ENCODE peak calls at places on chromosomes 13 and 19, in seven cellular contexts. One of them, this sample, is unnamed.
A peak's percentile ranks its signal among the peaks of the same experiment; 100 is the strongest.

GRCh38 chr19:3770136-3771032 is 1.6 kb downstream of the RAX2 start:
- DNase-seq in uterus: no peak
- DNase-seq in body of pancreas: no peak
- DNase-seq in heart right ventricle: no peak
- DNase-seq in effector memory CD4-positive, alpha-beta T cell: no peak
- DNase-seq in tibial artery: no peak
- DNase-seq in neural progenitor cell: no peak
- DNase-seq in this sample: no peak

GRCh38 chr19:2270572-2271515 is 11.1 kb downstream of the PEAK3 start:
- DNase-seq in uterus: peak; percentile 86
- DNase-seq in body of pancreas: peak; percentile 89
- DNase-seq in heart right ventricle: peak; percentile 88
- DNase-seq in effector memory CD4-positive, alpha-beta T cell: peak; percentile 61
- DNase-seq in tibial artery: peak; percentile 83
- DNase-seq in neural progenitor cell: peak; percentile 74
- DNase-seq in this sample: peak; percentile 44

GRCh38 chr19:44582581-44583265 is 30.6 kb upstream of the IGSF23 start:
- DNase-seq in uterus: no peak
- DNase-seq in body of pancreas: peak; percentile 24
- DNase-seq in heart right ventricle: no peak
- DNase-seq in effector memory CD4-positive, alpha-beta T cell: no peak
- DNase-seq in tibial artery: no peak
- DNase-seq in neural progenitor cell: peak; percentile 53
- DNase-seq in this sample: no peak

GRCh38 chr19:47305309-47305751 is 4.3 kb upstream of the C5AR1 start:
- DNase-seq in uterus: peak; percentile 69
- DNase-seq in body of pancreas: peak; percentile 86
- DNase-seq in heart right ventricle: peak; percentile 54
- DNase-seq in effector memory CD4-positive, alpha-beta T cell: peak; percentile 47
- DNase-seq in tibial artery: peak; percentile 71
- DNase-seq in neural progenitor cell: peak; percentile 74
- DNase-seq in this sample: no peak

GRCh38 chr13:38697628-38698333 is 10.9 kb downstream of the FREM2 start:
- DNase-seq in uterus: no peak
- DNase-seq in body of pancreas: no peak
- DNase-seq in heart right ventricle: no peak
- DNase-seq in effector memory CD4-positive, alpha-beta T cell: no peak
- DNase-seq in tibial artery: no peak
- DNase-seq in neural progenitor cell: peak; percentile 31
- DNase-seq in this sample: no peak

GRCh38 chr13:29507356-29507755 is 88.1 kb downstream of the SLC7A1 start:
- DNase-seq in uterus: no peak
- DNase-seq in body of pancreas: peak; percentile 63
- DNase-seq in heart right ventricle: no peak
- DNase-seq in effector memory CD4-positive, alpha-beta T cell: no peak
- DNase-seq in tibial artery: no peak
- DNase-seq in neural progenitor cell: no peak
- DNase-seq in this sample: no peak

GRCh38 chr19:3538965-3539742 is at the start of gene TEKTIP1:
- DNase-seq in uterus: no peak
- DNase-seq in body of pancreas: no peak
- DNase-seq in heart right ventricle: no peak
- DNase-seq in effector memory CD4-positive, alpha-beta T cell: no peak
- DNase-seq in tibial artery: no peak
- DNase-seq in neural progenitor cell: peak; percentile 41
- DNase-seq in this sample: no peak

GRCh38 chr19:15181394-15181793 is 19.4 kb downstream of the NOTCH3 start:
- DNase-seq in uterus: no peak
- DNase-seq in body of pancreas: no peak
- DNase-seq in heart right ventricle: no peak
- DNase-seq in effector memory CD4-positive, alpha-beta T cell: no peak
- DNase-seq in tibial artery: no peak
- DNase-seq in neural progenitor cell: no peak
- DNase-seq in this sample: no peak

GRCh38 chr19:53879145-53880037 is 2.6 kb upstream of the PRKCG start:
- DNase-seq in uterus: peak; percentile 91
- DNase-seq in body of pancreas: peak; percentile 91
- DNase-seq in heart right ventricle: peak; percentile 95
- DNase-seq in effector memory CD4-positive, alpha-beta T cell: peak; percentile 63
- DNase-seq in tibial artery: peak; percentile 93
- DNase-seq in neural progenitor cell: peak; percentile 99
- DNase-seq in this sample: peak; percentile 96

GRCh38 chr19:55493650-55494171 is 5.5 kb downstream of the SSC5D start:
- DNase-seq in uterus: peak; percentile 43
- DNase-seq in body of pancreas: no peak
- DNase-seq in heart right ventricle: no peak
- DNase-seq in effector memory CD4-positive, alpha-beta T cell: no peak
- DNase-seq in tibial artery: no peak
- DNase-seq in neural progenitor cell: no peak
- DNase-seq in this sample: no peak

GRCh38 chr13:50352720-50353491 is 337.7 kb downstream of the KCNRG start:
- DNase-seq in uterus: no peak
- DNase-seq in body of pancreas: no peak
- DNase-seq in heart right ventricle: no peak
- DNase-seq in effector memory CD4-positive, alpha-beta T cell: no peak
- DNase-seq in tibial artery: no peak
- DNase-seq in neural progenitor cell: no peak
- DNase-seq in this sample: no peak

GRCh38 chr13:112711528-112712265 is 21.9 kb downstream of the ATP11A start:
- DNase-seq in uterus: peak; percentile 98
- DNase-seq in body of pancreas: peak; percentile 80
- DNase-seq in heart right ventricle: peak; percentile 88
- DNase-seq in effector memory CD4-positive, alpha-beta T cell: no peak
- DNase-seq in tibial artery: peak; percentile 93
- DNase-seq in neural progenitor cell: peak; percentile 95
- DNase-seq in this sample: peak; percentile 60

GRCh38 chr13:87311165-87311564 is 360.0 kb upstream of the SLITRK5 start:
- DNase-seq in uterus: no peak
- DNase-seq in body of pancreas: no peak
- DNase-seq in heart right ventricle: no peak
- DNase-seq in effector memory CD4-positive, alpha-beta T cell: no peak
- DNase-seq in tibial artery: no peak
- DNase-seq in neural progenitor cell: no peak
- DNase-seq in this sample: no peak

GRCh38 chr19:55642153-55643002 is 1.1 kb upstream of the ZNF581 start:
- DNase-seq in uterus: no peak
- DNase-seq in body of pancreas: no peak
- DNase-seq in heart right ventricle: peak; percentile 14
- DNase-seq in effector memory CD4-positive, alpha-beta T cell: no peak
- DNase-seq in tibial artery: no peak
- DNase-seq in neural progenitor cell: peak; percentile 57
- DNase-seq in this sample: no peak

GRCh38 chr13:35994131-35994966 is 136.8 kb downstream of the DCLK1 start:
- DNase-seq in uterus: peak; percentile 54
- DNase-seq in body of pancreas: peak; percentile 77
- DNase-seq in heart right ventricle: peak; percentile 64
- DNase-seq in effector memory CD4-positive, alpha-beta T cell: no peak
- DNase-seq in tibial artery: peak; percentile 51
- DNase-seq in neural progenitor cell: no peak
- DNase-seq in this sample: no peak

GRCh38 chr13:24693862-24694471 is 13.8 kb downstream of the ATP12A start:
- DNase-seq in uterus: no peak
- DNase-seq in body of pancreas: peak; percentile 61
- DNase-seq in heart right ventricle: peak; percentile 38
- DNase-seq in effector memory CD4-positive, alpha-beta T cell: no peak
- DNase-seq in tibial artery: no peak
- DNase-seq in neural progenitor cell: peak; percentile 86
- DNase-seq in this sample: peak; percentile 11

GRCh38 chr13:82688400-82688999 is 1193.8 kb downstream of the SLITRK1 start:
- DNase-seq in uterus: no peak
- DNase-seq in body of pancreas: no peak
- DNase-seq in heart right ventricle: no peak
- DNase-seq in effector memory CD4-positive, alpha-beta T cell: no peak
- DNase-seq in tibial artery: no peak
- DNase-seq in neural progenitor cell: no peak
- DNase-seq in this sample: no peak

GRCh38 chr19:35135389-35135909 is 590 bp upstream of the LGI4 start:
- DNase-seq in uterus: peak; percentile 86
- DNase-seq in body of pancreas: peak; percentile 75
- DNase-seq in heart right ventricle: peak; percentile 80
- DNase-seq in effector memory CD4-positive, alpha-beta T cell: peak; percentile 36
- DNase-seq in tibial artery: peak; percentile 78
- DNase-seq in neural progenitor cell: peak; percentile 88
- DNase-seq in this sample: peak; percentile 83

GRCh38 chr19:38388310-38389100 is at the start of gene SPRED3:
- DNase-seq in uterus: no peak
- DNase-seq in body of pancreas: peak; percentile 47
- DNase-seq in heart right ventricle: no peak
- DNase-seq in effector memory CD4-positive, alpha-beta T cell: peak; percentile 37
- DNase-seq in tibial artery: no peak
- DNase-seq in neural progenitor cell: peak; percentile 91
- DNase-seq in this sample: peak; percentile 28

GRCh38 chr13:106103779-106104178 is 431.7 kb downstream of the EFNB2 start:
- DNase-seq in uterus: no peak
- DNase-seq in body of pancreas: no peak
- DNase-seq in heart right ventricle: no peak
- DNase-seq in effector memory CD4-positive, alpha-beta T cell: no peak
- DNase-seq in tibial artery: no peak
- DNase-seq in neural progenitor cell: no peak
- DNase-seq in this sample: no peak
- H3K27ac ChIP-seq in uterus: no peak overlapping the region
- H3K27ac ChIP-seq in body of pancreas: no peak overlapping the region
- H3K27ac ChIP-seq in heart right ventricle: no peak overlapping the region
- H3K27ac ChIP-seq in effector memory CD4-positive, alpha-beta T cell: no peak overlapping the region
- H3K27ac ChIP-seq in tibial artery: no peak overlapping the region
- H3K27ac ChIP-seq in neural progenitor cell: no peak overlapping the region
- H3K27ac ChIP-seq in this sample: no peak overlapping the region

GRCh38 chr13:110064022-110064421 is 242.9 kb downstream of the COL4A1 start:
- DNase-seq in uterus: no peak
- DNase-seq in body of pancreas: no peak
- DNase-seq in heart right ventricle: no peak
- DNase-seq in effector memory CD4-positive, alpha-beta T cell: no peak
- DNase-seq in tibial artery: no peak
- DNase-seq in neural progenitor cell: no peak
- DNase-seq in this sample: no peak

GRCh38 chr13:110062077-110062776 is 244.7 kb downstream of the COL4A1 start:
- DNase-seq in uterus: no peak
- DNase-seq in body of pancreas: peak; percentile 43
- DNase-seq in heart right ventricle: peak; percentile 50
- DNase-seq in effector memory CD4-positive, alpha-beta T cell: no peak
- DNase-seq in tibial artery: no peak
- DNase-seq in neural progenitor cell: no peak
- DNase-seq in this sample: no peak

GRCh38 chr13:110062777-110063442 is 244.0 kb downstream of the COL4A1 start:
- DNase-seq in uterus: no peak
- DNase-seq in body of pancreas: no peak
- DNase-seq in heart right ventricle: no peak
- DNase-seq in effector memory CD4-positive, alpha-beta T cell: no peak
- DNase-seq in tibial artery: no peak
- DNase-seq in neural progenitor cell: no peak
- DNase-seq in this sample: no peak

GRCh38 chr13:110061270-110061669 is 245.7 kb downstream of the COL4A1 start:
- DNase-seq in uterus: no peak
- DNase-seq in body of pancreas: no peak
- DNase-seq in heart right ventricle: no peak
- DNase-seq in effector memory CD4-positive, alpha-beta T cell: no peak
- DNase-seq in tibial artery: no peak
- DNase-seq in neural progenitor cell: no peak
- DNase-seq in this sample: no peak

GRCh38 chr13:110063490-110063889 is 243.5 kb downstream of the COL4A1 start:
- DNase-seq in uterus: no peak
- DNase-seq in body of pancreas: no peak
- DNase-seq in heart right ventricle: no peak
- DNase-seq in effector memory CD4-positive, alpha-beta T cell: no peak
- DNase-seq in tibial artery: no peak
- DNase-seq in neural progenitor cell: no peak
- DNase-seq in this sample: no peak
- H3K27ac ChIP-seq in uterus: peak overlapping the region; percentile 65
- H3K27ac ChIP-seq in body of pancreas: no peak overlapping the region
- H3K27ac ChIP-seq in heart right ventricle: no peak overlapping the region
- H3K27ac ChIP-seq in effector memory CD4-positive, alpha-beta T cell: no peak overlapping the region
- H3K27ac ChIP-seq in tibial artery: no peak overlapping the region
- H3K27ac ChIP-seq in neural progenitor cell: no peak overlapping the region
- H3K27ac ChIP-seq in this sample: no peak overlapping the region

GRCh38 chr19:16257509-16258002 is 59.8 kb downstream of the AP1M1 start:
- DNase-seq in uterus: no peak
- DNase-seq in body of pancreas: no peak
- DNase-seq in heart right ventricle: no peak
- DNase-seq in effector memory CD4-positive, alpha-beta T cell: no peak
- DNase-seq in tibial artery: no peak
- DNase-seq in neural progenitor cell: no peak
- DNase-seq in this sample: no peak
- H3K27ac ChIP-seq in uterus: peak overlapping the region; percentile 72
- H3K27ac ChIP-seq in body of pancreas: no peak overlapping the region
- H3K27ac ChIP-seq in heart right ventricle: peak overlapping the region; percentile 85
- H3K27ac ChIP-seq in effector memory CD4-positive, alpha-beta T cell: no peak overlapping the region
- H3K27ac ChIP-seq in tibial artery: peak overlapping the region; percentile 61
- H3K27ac ChIP-seq in neural progenitor cell: no peak overlapping the region
- H3K27ac ChIP-seq in this sample: no peak overlapping the region

GRCh38 chr13:34277971-34278370 is 460.0 kb downstream of the RFC3 start:
- DNase-seq in uterus: no peak
- DNase-seq in body of pancreas: no peak
- DNase-seq in heart right ventricle: no peak
- DNase-seq in effector memory CD4-positive, alpha-beta T cell: no peak
- DNase-seq in tibial artery: no peak
- DNase-seq in neural progenitor cell: no peak
- DNase-seq in this sample: no peak
- H3K27ac ChIP-seq in uterus: no peak overlapping the region
- H3K27ac ChIP-seq in body of pancreas: no peak overlapping the region
- H3K27ac ChIP-seq in heart right ventricle: no peak overlapping the region
- H3K27ac ChIP-seq in effector memory CD4-positive, alpha-beta T cell: no peak overlapping the region
- H3K27ac ChIP-seq in tibial artery: no peak overlapping the region
- H3K27ac ChIP-seq in neural progenitor cell: no peak overlapping the region
- H3K27ac ChIP-seq in this sample: no peak overlapping the region

DNA sequence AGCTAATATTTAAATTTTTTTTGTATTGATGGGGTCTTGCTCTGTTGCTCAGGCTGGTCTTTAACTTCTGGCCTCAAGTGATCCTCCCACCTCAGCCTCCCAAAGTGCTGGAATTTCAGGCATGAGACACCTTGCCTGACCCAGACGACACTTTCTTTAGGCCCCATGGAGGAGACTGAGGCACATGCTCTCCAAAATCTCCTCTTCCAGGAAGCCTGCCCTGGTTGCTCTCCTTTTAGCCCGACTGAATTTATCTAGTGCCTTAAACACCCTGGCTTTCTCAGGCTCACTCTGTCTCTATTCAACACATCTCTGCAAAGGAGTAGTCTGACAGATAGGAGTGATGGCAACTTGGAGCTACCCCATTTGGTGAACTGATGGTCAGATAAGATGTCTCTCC is 18.9 kb downstream of the MYO1F start:
- DNase-seq in uterus: no peak
- DNase-seq in body of pancreas: no peak
- DNase-seq in heart right ventricle: no peak
- DNase-seq in effector memory CD4-positive, alpha-beta T cell: no peak
- DNase-seq in tibial artery: no peak
- DNase-seq in neural progenitor cell: no peak
- DNase-seq in this sample: no peak
- H3K27ac ChIP-seq in uterus: no peak overlapping the region
- H3K27ac ChIP-seq in body of pancreas: no peak overlapping the region
- H3K27ac ChIP-seq in heart right ventricle: no peak overlapping the region
- H3K27ac ChIP-seq in effector memory CD4-positive, alpha-beta T cell: peak overlapping the region; percentile 42
- H3K27ac ChIP-seq in tibial artery: no peak overlapping the region
- H3K27ac ChIP-seq in neural progenitor cell: no peak overlapping the region
- H3K27ac ChIP-seq in this sample: no peak overlapping the region

DNA sequence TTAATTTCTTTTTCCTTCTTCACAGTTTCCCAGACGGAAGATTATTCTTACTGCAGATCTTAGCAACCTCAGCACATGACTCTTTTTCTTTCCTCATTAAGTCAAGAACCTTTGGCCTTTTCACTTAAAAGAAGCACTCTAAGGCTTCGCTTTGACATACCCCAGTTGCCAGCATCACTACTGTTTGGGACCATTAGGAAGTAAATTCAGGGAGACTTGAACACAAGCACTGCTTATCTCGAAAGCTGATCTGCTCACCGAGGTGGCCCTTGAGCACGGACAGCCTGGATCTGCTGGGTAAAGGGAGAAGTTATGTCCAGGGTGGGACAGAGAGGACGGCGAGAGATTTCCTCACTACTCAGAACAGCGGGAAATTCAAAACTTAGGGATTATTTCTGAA is 151.4 kb upstream of the RNF113B start:
- DNase-seq in uterus: no peak
- DNase-seq in body of pancreas: no peak
- DNase-seq in heart right ventricle: no peak
- DNase-seq in effector memory CD4-positive, alpha-beta T cell: no peak
- DNase-seq in tibial artery: no peak
- DNase-seq in neural progenitor cell: peak; percentile 24
- DNase-seq in this sample: no peak
- H3K27ac ChIP-seq in uterus: no peak overlapping the region
- H3K27ac ChIP-seq in body of pancreas: no peak overlapping the region
- H3K27ac ChIP-seq in heart right ventricle: no peak overlapping the region
- H3K27ac ChIP-seq in effector memory CD4-positive, alpha-beta T cell: no peak overlapping the region
- H3K27ac ChIP-seq in tibial artery: no peak overlapping the region
- H3K27ac ChIP-seq in neural progenitor cell: peak overlapping the region; percentile 80
- H3K27ac ChIP-seq in this sample: no peak overlapping the region

This sample was measured in substantia nigra.